ENCODE peak calls at places on chromosomes 11 and 22, in five cellular contexts. E is brain microvascular endothelial cell; T is breast epithelium; X is naive thymus-derived CD4-positive, alpha-beta T cell; Y is uterus. L is an unnamed sample.

GRCh38 chr11:17473071-17473744 is 3.4 kb downstream of the ABCC8 start:
- DNase-seq in E (peak; percentile 7), T (no peak), X (no peak), Y (no peak), L (no peak)

GRCh38 chr11:134393638-134394037 is 18.4 kb downstream of the B3GAT1 start:
- DNase-seq in E (no peak), T (no peak), X (no peak), Y (no peak), L (no peak)

GRCh38 chr11:62777389-62777788 is 6.2 kb downstream of the TAF6L start:
- DNase-seq in E (no peak), T (no peak), X (no peak), Y (no peak), L (no peak)

GRCh38 chr11:95897731-95898130 is 26.2 kb downstream of the MTMR2 start:
- DNase-seq in E (peak; percentile 40), T (no peak), X (no peak), Y (no peak), L (peak; percentile 79)

GRCh38 chr11:17610402-17610894 is 63.4 kb downstream of the OTOG start:
- DNase-seq in E (no peak), T (no peak), X (no peak), Y (no peak), L (no peak)

GRCh38 chr11:68946416-68947090 is 34.2 kb downstream of the MRGPRD start:
- DNase-seq in E (peak; percentile 72), T (no peak), X (no peak), Y (peak; percentile 77), L (peak; percentile 56)

GRCh38 chr11:119615003-119615878 is 113.8 kb downstream of the NECTIN1 start:
- DNase-seq in E (peak; percentile 61), T (no peak), X (no peak), Y (no peak), L (peak; percentile 94)

GRCh38 chr11:35099278-35100018 is 39.5 kb upstream of the CD44 start:
- DNase-seq in E (peak; percentile 54), T (no peak), X (no peak), Y (no peak), L (no peak)

GRCh38 chr11:46296520-46297448 is 19.3 kb downstream of the CREB3L1 start:
- DNase-seq in E (peak; percentile 98), T (no peak), X (no peak), Y (peak; percentile 84), L (no peak)

GRCh38 chr11:126890561-126890960 is 110.0 kb downstream of the KIRREL3 start:
- DNase-seq in E (no peak), T (no peak), X (no peak), Y (no peak), L (no peak)

GRCh38 chr22:30426395-30427353 is 1.1 kb downstream of the MTFP1 start:
- DNase-seq in E (peak; percentile 75), T (peak; percentile 83), X (peak; percentile 87), Y (peak; percentile 68), L (peak; percentile 53)

GRCh38 chr11:94184861-94185260 is 56.2 kb downstream of the PANX1 start:
- DNase-seq in E (no peak), T (no peak), X (no peak), Y (no peak), L (no peak)

GRCh38 chr11:104462346-104462745 is 298.4 kb upstream of the PDGFD start:
- DNase-seq in E (peak; percentile 49), T (no peak), X (no peak), Y (no peak), L (no peak)

GRCh38 chr11:33452806-33453205 is 195.6 kb downstream of the HIPK3 start:
- DNase-seq in E (peak; percentile 89), T (no peak), X (no peak), Y (no peak), L (peak; percentile 75)

GRCh38 chr11:32830413-32830738 is 649 bp downstream of the PRRG4 start:
- DNase-seq in E (no peak), T (peak; percentile 56), X (no peak), Y (no peak), L (no peak)

GRCh38 chr11:83007909-83008580 is 63.7 kb downstream of the RAB30 start:
- DNase-seq in E (peak; percentile 45), T (no peak), X (no peak), Y (peak; percentile 52), L (no peak)

GRCh38 chr11:76918941-76919386 is 58.2 kb downstream of the ACER3 start:
- DNase-seq in E (peak; percentile 23), T (no peak), X (peak; percentile 13), Y (no peak), L (peak; percentile 21)

GRCh38 chr11:4074266-4074665 is 20.3 kb upstream of the RRM1 start:
- DNase-seq in E (no peak), T (no peak), X (no peak), Y (no peak), L (no peak)

GRCh38 chr22:47205562-47205961 is 443.1 kb downstream of the TBC1D22A start:
- DNase-seq in E (no peak), T (no peak), X (no peak), Y (no peak), L (no peak)

GRCh38 chr11:46290598-46291309 is 13.3 kb downstream of the CREB3L1 start:
- DNase-seq in E (peak; percentile 94), T (peak; percentile 82), X (no peak), Y (peak; percentile 96), L (peak; percentile 87)

GRCh38 chr11:14554959-14555358 is 34.8 kb upstream of the PSMA1 start:
- DNase-seq in E (no peak), T (no peak), X (peak; percentile 92), Y (no peak), L (no peak)

GRCh38 chr11:121482231-121483129 is 29.7 kb upstream of the SORL1-AS1 start:
- DNase-seq in E (no peak), T (no peak), X (peak; percentile 70), Y (no peak), L (no peak)

GRCh38 chr11:70281114-70281729 is 10.7 kb downstream of the PPFIA1 start:
- DNase-seq in E (peak; percentile 83), T (no peak), X (no peak), Y (peak; percentile 41), L (no peak)

GRCh38 chr22:22103078-22103593 is 120.5 kb upstream of the TOP3B start:
- DNase-seq in E (no peak), T (no peak), X (no peak), Y (no peak), L (no peak)

GRCh38 chr11:32932196-32932595 is 39.6 kb downstream of the QSER1 start:
- DNase-seq in E (no peak), T (no peak), X (no peak), Y (no peak), L (no peak)

GRCh38 chr11:117866526-117866925 is 9.9 kb downstream of the FXYD6 start:
- DNase-seq in E (no peak), T (no peak), X (no peak), Y (no peak), L (no peak)

GRCh38 chr11:62610403-62610802 is 2.2 kb downstream of the EML3 start:
- DNase-seq in E (no peak), T (no peak), X (no peak), Y (no peak), L (no peak)

GRCh38 chr22:46604306-46604690 is 15.9 kb upstream of the GRAMD4 start:
- DNase-seq in E (peak; percentile 12), T (no peak), X (peak; percentile 43), Y (no peak), L (no peak)

DNA sequence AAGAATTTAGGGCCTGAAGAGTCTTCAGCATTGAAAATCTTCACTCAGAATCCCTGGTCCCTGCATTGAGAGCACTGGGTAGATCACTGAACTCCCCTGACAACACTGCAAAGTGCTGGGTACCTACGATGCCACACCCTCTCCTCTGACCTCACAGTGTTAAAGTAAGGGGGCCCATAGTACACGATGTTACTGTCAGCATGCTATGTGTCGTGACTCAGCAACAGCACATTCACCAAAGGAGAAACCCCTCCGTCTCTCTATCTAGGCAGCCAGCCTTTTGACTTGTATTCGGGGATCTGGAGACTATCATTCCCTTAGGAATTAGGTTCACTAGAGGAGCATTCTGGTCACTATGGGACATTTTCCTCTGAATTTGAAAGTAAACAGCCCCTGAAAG is 67.4 kb upstream of the PITPNB start:
- DNase-seq in E (no peak), T (no peak), X (no peak), Y (no peak), L (no peak)
- H3K36me3 ChIP-seq in E (no peaks in the 10 kb centered on the region), T (no peaks in the 10 kb centered on the region), X (no peaks in the 10 kb centered on the region), Y (no peaks in the 10 kb centered on the region), L (no peaks in the 10 kb centered on the region)

DNA sequence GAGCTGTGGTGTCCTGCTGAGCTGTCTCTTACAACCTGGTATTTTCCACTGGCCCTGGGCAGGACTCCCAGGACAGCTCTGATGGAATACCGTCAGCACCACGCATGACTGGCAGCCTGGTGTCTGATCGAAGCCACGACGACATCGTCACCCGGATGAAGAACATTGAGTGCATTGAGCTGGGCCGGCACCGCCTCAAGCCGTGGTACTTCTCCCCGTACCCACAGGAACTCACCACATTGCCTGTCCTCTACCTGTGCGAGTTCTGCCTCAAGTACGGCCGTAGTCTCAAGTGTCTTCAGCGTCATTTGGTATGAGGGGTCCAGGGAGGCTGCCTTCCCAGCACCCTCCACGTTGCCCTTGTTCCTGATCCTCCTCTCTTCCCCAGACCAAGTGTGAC is 2.4 kb downstream of the KAT5 start:
- DNase-seq in E (no peak), T (no peak), X (no peak), Y (no peak), L (no peak)
- H3K36me3 ChIP-seq in E (peaks cover 56% of the 10 kb centered on the region), T (no peaks in the 10 kb centered on the region), X (peaks cover 11% of the 10 kb centered on the region), Y (no peaks in the 10 kb centered on the region), L (peaks cover 16% of the 10 kb centered on the region)

GRCh38 chr22:26904483-26904882 is 247.1 kb downstream of the MIAT start:
- DNase-seq in E (no peak), T (no peak), X (no peak), Y (no peak), L (no peak)

GRCh38 chr22:26907366-26907765 is 250.0 kb downstream of the MIAT start:
- DNase-seq in E (no peak), T (no peak), X (no peak), Y (no peak), L (no peak)

GRCh38 chr22:26905076-26905475 is 247.7 kb downstream of the MIAT start:
- DNase-seq in E (no peak), T (no peak), X (no peak), Y (no peak), L (no peak)

GRCh38 chr22:26905640-26906039 is 248.3 kb downstream of the MIAT start:
- DNase-seq in E (no peak), T (no peak), X (no peak), Y (no peak), L (no peak)

DNA sequence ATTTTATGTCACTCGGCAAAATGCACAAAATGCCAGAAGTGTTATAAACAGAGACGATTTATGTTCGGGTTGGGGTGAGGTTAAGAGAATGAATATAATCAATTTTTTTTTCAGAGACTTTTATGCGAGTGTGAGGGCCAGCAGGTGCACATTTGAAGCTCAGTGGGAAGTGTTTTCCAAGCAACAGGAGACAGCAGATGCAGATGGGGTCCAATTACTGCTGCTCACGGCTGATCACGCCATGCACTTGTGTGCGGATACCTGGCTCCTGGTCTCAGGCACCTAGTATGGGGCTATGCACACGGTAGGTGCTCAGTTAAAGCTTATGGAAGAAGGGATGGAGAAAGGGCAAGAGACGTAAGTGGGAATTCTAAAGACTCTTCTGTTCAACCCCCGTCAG is 249.1 kb downstream of the MIAT start:
- DNase-seq in E (no peak), T (no peak), X (no peak), Y (no peak), L (no peak)
- H3K36me3 ChIP-seq in E (no peaks in the 10 kb centered on the region), T (no peaks in the 10 kb centered on the region), X (no peaks in the 10 kb centered on the region), Y (no peaks in the 10 kb centered on the region), L (no peaks in the 10 kb centered on the region)

DNA sequence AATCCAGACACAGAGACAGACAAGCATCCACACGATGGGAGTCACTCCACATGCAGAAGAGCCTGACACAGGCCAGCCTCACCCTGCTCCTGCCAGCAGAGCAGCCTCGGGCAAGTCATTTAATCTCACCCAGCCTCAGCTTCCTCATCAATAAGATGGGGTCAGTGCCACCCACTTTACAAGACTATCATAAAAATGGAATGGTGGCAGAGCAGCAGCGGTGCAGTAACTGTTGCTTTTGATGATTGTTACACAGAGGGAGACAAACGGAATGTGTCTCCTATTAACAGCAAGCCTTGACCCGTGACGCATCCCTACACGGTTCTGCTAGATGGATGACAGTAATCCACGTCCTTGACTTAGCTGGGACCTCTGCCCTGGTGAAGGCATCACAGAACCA is 26.0 kb upstream of the ARFGAP3 start:
- DNase-seq in E (no peak), T (no peak), X (no peak), Y (no peak), L (no peak)
- H3K36me3 ChIP-seq in E (peaks cover 63% of the 10 kb centered on the region), T (no peaks in the 10 kb centered on the region), X (peaks cover 10% of the 10 kb centered on the region), Y (no peaks in the 10 kb centered on the region), L (peaks cover 8% of the 10 kb centered on the region)

L was measured in kidney epithelial cell.